ENCODE peak calls at places on chromosomes 11 and 22, in six cellular contexts. One of them, this sample, is unnamed.

GRCh38 chr22:19085233-19086043 is 36.8 kb downstream of the DGCR2 start:
- DNase-seq in stimulated activated CD4-positive, alpha-beta T cell treated with anti-CD3 and anti-CD28 coated beads, TNF-alpha, amount 100 ng/mL, for 24 hours: no peak
- DNase-seq in GM23248: peak
- DNase-seq in activated T-cell treated with anti-CD3 and anti-CD28 coated beads, Interleukin-2, amount 50 U/mL, for 72 hours: no peak
- DNase-seq in stomach: no peak
- DNase-seq in activated CD4-positive, alpha-beta T cell treated with anti-CD3 and anti-CD28 coated beads for 24 hours: no peak
- DNase-seq in this sample: peak

GRCh38 chr11:3169235-3169951 is 4.3 kb upstream of the OSBPL5 start:
- DNase-seq in stimulated activated CD4-positive, alpha-beta T cell treated with anti-CD3 and anti-CD28 coated beads, TNF-alpha, amount 100 ng/mL, for 24 hours: no peak
- DNase-seq in GM23248: peak
- DNase-seq in activated T-cell treated with anti-CD3 and anti-CD28 coated beads, Interleukin-2, amount 50 U/mL, for 72 hours: peak
- DNase-seq in stomach: peak
- DNase-seq in activated CD4-positive, alpha-beta T cell treated with anti-CD3 and anti-CD28 coated beads for 24 hours: peak
- DNase-seq in this sample: no peak

GRCh38 chr11:110409174-110409573 is 20.6 kb upstream of the FDX1 start:
- DNase-seq in stimulated activated CD4-positive, alpha-beta T cell treated with anti-CD3 and anti-CD28 coated beads, TNF-alpha, amount 100 ng/mL, for 24 hours: no peak
- DNase-seq in GM23248: peak
- DNase-seq in activated T-cell treated with anti-CD3 and anti-CD28 coated beads, Interleukin-2, amount 50 U/mL, for 72 hours: no peak
- DNase-seq in stomach: no peak
- DNase-seq in activated CD4-positive, alpha-beta T cell treated with anti-CD3 and anti-CD28 coated beads for 24 hours: no peak
- DNase-seq in this sample: no peak

GRCh38 chr22:24427500-24428164 is at the start of gene ADORA2A:
- DNase-seq in stimulated activated CD4-positive, alpha-beta T cell treated with anti-CD3 and anti-CD28 coated beads, TNF-alpha, amount 100 ng/mL, for 24 hours: peak
- DNase-seq in GM23248: no peak
- DNase-seq in activated T-cell treated with anti-CD3 and anti-CD28 coated beads, Interleukin-2, amount 50 U/mL, for 72 hours: peak
- DNase-seq in stomach: peak
- DNase-seq in activated CD4-positive, alpha-beta T cell treated with anti-CD3 and anti-CD28 coated beads for 24 hours: peak
- DNase-seq in this sample: no peak

GRCh38 chr22:19088866-19089595 is 33.2 kb downstream of the DGCR2 start:
- DNase-seq in stimulated activated CD4-positive, alpha-beta T cell treated with anti-CD3 and anti-CD28 coated beads, TNF-alpha, amount 100 ng/mL, for 24 hours: no peak
- DNase-seq in GM23248: no peak
- DNase-seq in activated T-cell treated with anti-CD3 and anti-CD28 coated beads, Interleukin-2, amount 50 U/mL, for 72 hours: no peak
- DNase-seq in stomach: no peak
- DNase-seq in activated CD4-positive, alpha-beta T cell treated with anti-CD3 and anti-CD28 coated beads for 24 hours: no peak
- DNase-seq in this sample: no peak

GRCh38 chr11:72625746-72626636 is 48.2 kb downstream of the PDE2A start:
- DNase-seq in stimulated activated CD4-positive, alpha-beta T cell treated with anti-CD3 and anti-CD28 coated beads, TNF-alpha, amount 100 ng/mL, for 24 hours: no peak
- DNase-seq in GM23248: no peak
- DNase-seq in activated T-cell treated with anti-CD3 and anti-CD28 coated beads, Interleukin-2, amount 50 U/mL, for 72 hours: no peak
- DNase-seq in stomach: peak
- DNase-seq in activated CD4-positive, alpha-beta T cell treated with anti-CD3 and anti-CD28 coated beads for 24 hours: no peak
- DNase-seq in this sample: no peak

GRCh38 chr11:44112083-44112865 is 16.8 kb downstream of the EXT2 start:
- DNase-seq in stimulated activated CD4-positive, alpha-beta T cell treated with anti-CD3 and anti-CD28 coated beads, TNF-alpha, amount 100 ng/mL, for 24 hours: no peak
- DNase-seq in GM23248: peak
- DNase-seq in activated T-cell treated with anti-CD3 and anti-CD28 coated beads, Interleukin-2, amount 50 U/mL, for 72 hours: peak
- DNase-seq in stomach: no peak
- DNase-seq in activated CD4-positive, alpha-beta T cell treated with anti-CD3 and anti-CD28 coated beads for 24 hours: no peak
- DNase-seq in this sample: no peak

GRCh38 chr11:121281609-121282164 is 10.9 kb upstream of the SC5D start:
- DNase-seq in stimulated activated CD4-positive, alpha-beta T cell treated with anti-CD3 and anti-CD28 coated beads, TNF-alpha, amount 100 ng/mL, for 24 hours: no peak
- DNase-seq in GM23248: no peak
- DNase-seq in activated T-cell treated with anti-CD3 and anti-CD28 coated beads, Interleukin-2, amount 50 U/mL, for 72 hours: no peak
- DNase-seq in stomach: no peak
- DNase-seq in activated CD4-positive, alpha-beta T cell treated with anti-CD3 and anti-CD28 coated beads for 24 hours: no peak
- DNase-seq in this sample: no peak

GRCh38 chr11:64356498-64357411 is 2.2 kb upstream of the RPS6KA4 start:
- DNase-seq in stimulated activated CD4-positive, alpha-beta T cell treated with anti-CD3 and anti-CD28 coated beads, TNF-alpha, amount 100 ng/mL, for 24 hours: no peak
- DNase-seq in GM23248: peak
- DNase-seq in activated T-cell treated with anti-CD3 and anti-CD28 coated beads, Interleukin-2, amount 50 U/mL, for 72 hours: peak
- DNase-seq in stomach: peak
- DNase-seq in activated CD4-positive, alpha-beta T cell treated with anti-CD3 and anti-CD28 coated beads for 24 hours: no peak
- DNase-seq in this sample: peak

GRCh38 chr11:86192858-86193257 is 51.7 kb upstream of the EED start:
- DNase-seq in stimulated activated CD4-positive, alpha-beta T cell treated with anti-CD3 and anti-CD28 coated beads, TNF-alpha, amount 100 ng/mL, for 24 hours: no peak
- DNase-seq in GM23248: no peak
- DNase-seq in activated T-cell treated with anti-CD3 and anti-CD28 coated beads, Interleukin-2, amount 50 U/mL, for 72 hours: no peak
- DNase-seq in stomach: no peak
- DNase-seq in activated CD4-positive, alpha-beta T cell treated with anti-CD3 and anti-CD28 coated beads for 24 hours: no peak
- DNase-seq in this sample: no peak

GRCh38 chr11:2912038-2912410 is 17.2 kb downstream of the PHLDA2 start:
- DNase-seq in stimulated activated CD4-positive, alpha-beta T cell treated with anti-CD3 and anti-CD28 coated beads, TNF-alpha, amount 100 ng/mL, for 24 hours: no peak
- DNase-seq in GM23248: no peak
- DNase-seq in activated T-cell treated with anti-CD3 and anti-CD28 coated beads, Interleukin-2, amount 50 U/mL, for 72 hours: no peak
- DNase-seq in stomach: peak
- DNase-seq in activated CD4-positive, alpha-beta T cell treated with anti-CD3 and anti-CD28 coated beads for 24 hours: no peak
- DNase-seq in this sample: no peak

GRCh38 chr11:2480874-2481220 is 36.0 kb downstream of the KCNQ1 start:
- DNase-seq in stimulated activated CD4-positive, alpha-beta T cell treated with anti-CD3 and anti-CD28 coated beads, TNF-alpha, amount 100 ng/mL, for 24 hours: no peak
- DNase-seq in GM23248: no peak
- DNase-seq in activated T-cell treated with anti-CD3 and anti-CD28 coated beads, Interleukin-2, amount 50 U/mL, for 72 hours: no peak
- DNase-seq in stomach: no peak
- DNase-seq in activated CD4-positive, alpha-beta T cell treated with anti-CD3 and anti-CD28 coated beads for 24 hours: no peak
- DNase-seq in this sample: no peak

GRCh38 chr11:120316880-120317688 is 8.0 kb upstream of the TLCD5 start:
- DNase-seq in stimulated activated CD4-positive, alpha-beta T cell treated with anti-CD3 and anti-CD28 coated beads, TNF-alpha, amount 100 ng/mL, for 24 hours: no peak
- DNase-seq in GM23248: peak
- DNase-seq in activated T-cell treated with anti-CD3 and anti-CD28 coated beads, Interleukin-2, amount 50 U/mL, for 72 hours: no peak
- DNase-seq in stomach: peak
- DNase-seq in activated CD4-positive, alpha-beta T cell treated with anti-CD3 and anti-CD28 coated beads for 24 hours: no peak
- DNase-seq in this sample: no peak

GRCh38 chr11:114399903-114400221 is 449 bp downstream of the C11orf71 start:
- DNase-seq in stimulated activated CD4-positive, alpha-beta T cell treated with anti-CD3 and anti-CD28 coated beads, TNF-alpha, amount 100 ng/mL, for 24 hours: peak
- DNase-seq in GM23248: peak
- DNase-seq in activated T-cell treated with anti-CD3 and anti-CD28 coated beads, Interleukin-2, amount 50 U/mL, for 72 hours: no peak
- DNase-seq in stomach: peak
- DNase-seq in activated CD4-positive, alpha-beta T cell treated with anti-CD3 and anti-CD28 coated beads for 24 hours: no peak
- DNase-seq in this sample: no peak

GRCh38 chr22:46574993-46575914 is 37.8 kb upstream of the CELSR1 start:
- DNase-seq in stimulated activated CD4-positive, alpha-beta T cell treated with anti-CD3 and anti-CD28 coated beads, TNF-alpha, amount 100 ng/mL, for 24 hours: no peak
- DNase-seq in GM23248: no peak
- DNase-seq in activated T-cell treated with anti-CD3 and anti-CD28 coated beads, Interleukin-2, amount 50 U/mL, for 72 hours: no peak
- DNase-seq in stomach: peak
- DNase-seq in activated CD4-positive, alpha-beta T cell treated with anti-CD3 and anti-CD28 coated beads for 24 hours: no peak
- DNase-seq in this sample: no peak

GRCh38 chr11:95498731-95499396 is 267.9 kb upstream of the SESN3 start:
- DNase-seq in stimulated activated CD4-positive, alpha-beta T cell treated with anti-CD3 and anti-CD28 coated beads, TNF-alpha, amount 100 ng/mL, for 24 hours: no peak
- DNase-seq in GM23248: peak
- DNase-seq in activated T-cell treated with anti-CD3 and anti-CD28 coated beads, Interleukin-2, amount 50 U/mL, for 72 hours: no peak
- DNase-seq in stomach: no peak
- DNase-seq in activated CD4-positive, alpha-beta T cell treated with anti-CD3 and anti-CD28 coated beads for 24 hours: no peak
- DNase-seq in this sample: no peak